ENCODE peak calls at places on chromosomes 6 and 20, in five cellular contexts. One of them, this sample, is unnamed.

GRCh38 chr20:63497138-63497945 is 1.5 kb downstream of the EEF1A2 start:
- DNase-seq in stimulated activated CD8-positive, alpha-beta memory T cell treated with anti-CD3 and anti-CD28 coated beads, Interleukin-12 subunit alpha, Interleukin-12 subunit beta, amount 100 ng/mL, for 4 hours: no peak
- DNase-seq in osteoblast: peak; percentile 76
- DNase-seq in hypothalamus: no peak
- DNase-seq in fibroblast of mammary gland: no peak
- DNase-seq in this sample: no peak

GRCh38 chr6:39037082-39037487 is 11.5 kb upstream of the GLP1R start:
- DNase-seq in stimulated activated CD8-positive, alpha-beta memory T cell treated with anti-CD3 and anti-CD28 coated beads, Interleukin-12 subunit alpha, Interleukin-12 subunit beta, amount 100 ng/mL, for 4 hours: no peak
- DNase-seq in osteoblast: no peak
- DNase-seq in hypothalamus: no peak
- DNase-seq in fibroblast of mammary gland: no peak
- DNase-seq in this sample: no peak

GRCh38 chr20:42836339-42836738 is 353.4 kb downstream of the PTPRT start:
- DNase-seq in stimulated activated CD8-positive, alpha-beta memory T cell treated with anti-CD3 and anti-CD28 coated beads, Interleukin-12 subunit alpha, Interleukin-12 subunit beta, amount 100 ng/mL, for 4 hours: no peak
- DNase-seq in osteoblast: no peak
- DNase-seq in hypothalamus: no peak
- DNase-seq in fibroblast of mammary gland: no peak
- DNase-seq in this sample: no peak

GRCh38 chr20:46701556-46701955 is 7.9 kb upstream of the SLC2A10 start:
- DNase-seq in stimulated activated CD8-positive, alpha-beta memory T cell treated with anti-CD3 and anti-CD28 coated beads, Interleukin-12 subunit alpha, Interleukin-12 subunit beta, amount 100 ng/mL, for 4 hours: no peak
- DNase-seq in osteoblast: no peak
- DNase-seq in hypothalamus: no peak
- DNase-seq in fibroblast of mammary gland: peak; percentile 67
- DNase-seq in this sample: no peak

GRCh38 chr20:58700823-58701222 is 8.2 kb downstream of the NPEPL1 start:
- DNase-seq in stimulated activated CD8-positive, alpha-beta memory T cell treated with anti-CD3 and anti-CD28 coated beads, Interleukin-12 subunit alpha, Interleukin-12 subunit beta, amount 100 ng/mL, for 4 hours: no peak
- DNase-seq in osteoblast: no peak
- DNase-seq in hypothalamus: no peak
- DNase-seq in fibroblast of mammary gland: no peak
- DNase-seq in this sample: no peak

GRCh38 chr6:122730334-122730733 is 49.2 kb upstream of the FABP7 start:
- DNase-seq in stimulated activated CD8-positive, alpha-beta memory T cell treated with anti-CD3 and anti-CD28 coated beads, Interleukin-12 subunit alpha, Interleukin-12 subunit beta, amount 100 ng/mL, for 4 hours: no peak
- DNase-seq in osteoblast: no peak
- DNase-seq in hypothalamus: no peak
- DNase-seq in fibroblast of mammary gland: no peak
- DNase-seq in this sample: no peak

GRCh38 chr6:56104591-56104990 is 142.8 kb downstream of the COL21A1 start:
- DNase-seq in stimulated activated CD8-positive, alpha-beta memory T cell treated with anti-CD3 and anti-CD28 coated beads, Interleukin-12 subunit alpha, Interleukin-12 subunit beta, amount 100 ng/mL, for 4 hours: no peak
- DNase-seq in osteoblast: no peak
- DNase-seq in hypothalamus: no peak
- DNase-seq in fibroblast of mammary gland: no peak
- DNase-seq in this sample: no peak

GRCh38 chr6:63380265-63380664 is 60.5 kb upstream of the LGSN start:
- DNase-seq in stimulated activated CD8-positive, alpha-beta memory T cell treated with anti-CD3 and anti-CD28 coated beads, Interleukin-12 subunit alpha, Interleukin-12 subunit beta, amount 100 ng/mL, for 4 hours: no peak
- DNase-seq in osteoblast: no peak
- DNase-seq in hypothalamus: no peak
- DNase-seq in fibroblast of mammary gland: no peak
- DNase-seq in this sample: no peak

GRCh38 chr6:34526241-34526972 is 29.7 kb downstream of the SPDEF start:
- DNase-seq in stimulated activated CD8-positive, alpha-beta memory T cell treated with anti-CD3 and anti-CD28 coated beads, Interleukin-12 subunit alpha, Interleukin-12 subunit beta, amount 100 ng/mL, for 4 hours: no peak
- DNase-seq in osteoblast: peak; percentile 80
- DNase-seq in hypothalamus: no peak
- DNase-seq in fibroblast of mammary gland: no peak
- DNase-seq in this sample: no peak

This sample was measured in stimulated activated CD4-positive, alpha-beta T cell treated with anti-CD3 and anti-CD28 coated beads, TNF-alpha, amount 100 ng/mL, for 4 hours.